ENCODE peak calls at places on chromosomes 7 and 10, in five cellular contexts. Z, C, H, W and V are unnamed samples. For H3K27me3, the result is how much of the 10 kb centered on the place peaks cover.

GRCh38 chr10:23203369-23204325 is 11.5 kb downstream of the PTF1A start:
- DNase-seq in Z (no peak), C (no peak), H (no peak), W (no peak), V (no peak)

GRCh38 chr7:108335264-108335918 is 120.8 kb downstream of the NRCAM start:
- DNase-seq in Z (peak), C (no peak), H (peak), W (no peak), V (peak)

GRCh38 chr7:135713836-135714470 is 14.0 kb downstream of the SLC13A4 start:
- DNase-seq in Z (no peak), C (no peak), H (no peak), W (no peak), V (no peak)

GRCh38 chr7:77631820-77632219 is 64.4 kb upstream of the RSBN1L start:
- DNase-seq in Z (no peak), C (no peak), H (no peak), W (no peak), V (no peak)

GRCh38 chr10:90813592-90814365 is 44.1 kb downstream of the HTR7 start:
- DNase-seq in Z (peak), C (no peak), H (no peak), W (no peak), V (no peak)

GRCh38 chr7:93298671-93299070 is 66.5 kb downstream of the VPS50 start:
- DNase-seq in Z (peak), C (no peak), H (no peak), W (no peak), V (peak)

GRCh38 chr7:25893436-25893835 is 258.6 kb upstream of the NFE2L3 start:
- DNase-seq in Z (no peak), C (no peak), H (no peak), W (no peak), V (no peak)

GRCh38 chr7:12403287-12404181 is at the start of gene VWDE:
- DNase-seq in Z (peak), C (no peak), H (peak), W (peak), V (no peak)

GRCh38 chr10:98131615-98132014 is 2.8 kb upstream of the R3HCC1L start:
- DNase-seq in Z (no peak), C (no peak), H (no peak), W (no peak), V (no peak)

GRCh38 chr7:7122701-7123281 is 59.6 kb upstream of the C1GALT1 start:
- DNase-seq in Z (peak), C (no peak), H (no peak), W (no peak), V (peak)

GRCh38 chr7:152615052-152615741 is 60.7 kb downstream of the XRCC2 start:
- DNase-seq in Z (no peak), C (no peak), H (no peak), W (no peak), V (no peak)

GRCh38 chr10:79331226-79331625 is 16.0 kb upstream of the PPIF start:
- DNase-seq in Z (no peak), C (no peak), H (no peak), W (no peak), V (no peak)

GRCh38 chr7:141452911-141453310 is 98.3 kb upstream of the AGK start:
- DNase-seq in Z (no peak), C (no peak), H (no peak), W (no peak), V (no peak)

GRCh38 chr10:29734980-29735627 is 100.3 kb upstream of the SVIL start:
- DNase-seq in Z (peak), C (no peak), H (peak), W (peak), V (peak)

GRCh38 chr10:68367121-68367520 is 34.4 kb upstream of the PBLD start:
- DNase-seq in Z (no peak), C (no peak), H (no peak), W (no peak), V (no peak)

GRCh38 chr10:77680811-77681210 is 43.2 kb upstream of the KCNMA1 start:
- DNase-seq in Z (no peak), C (no peak), H (no peak), W (no peak), V (no peak)

GRCh38 chr10:48456361-48456804 is 148.5 kb downstream of the ARHGAP22 start:
- DNase-seq in Z (no peak), C (no peak), H (peak), W (peak), V (no peak)

GRCh38 chr7:84302949-84303348 is 108.4 kb upstream of the SEMA3A start:
- DNase-seq in Z (peak), C (no peak), H (no peak), W (no peak), V (no peak)

GRCh38 chr7:151699147-151699546 is 177.8 kb downstream of the PRKAG2 start:
- DNase-seq in Z (peak), C (no peak), H (no peak), W (no peak), V (peak)

GRCh38 chr10:78959901-78960300 is 108.9 kb upstream of the ZMIZ1 start:
- DNase-seq in Z (peak), C (no peak), H (no peak), W (no peak), V (no peak)

GRCh38 chr7:32461484-32461883 is 28.7 kb downstream of the LSM5 start:
- DNase-seq in Z (no peak), C (no peak), H (no peak), W (no peak), V (no peak)

GRCh38 chr10:15320522-15321203 is 50.4 kb downstream of the FAM171A1 start:
- DNase-seq in Z (peak), C (no peak), H (no peak), W (no peak), V (no peak)

GRCh38 chr7:20906791-20907190 is 120.1 kb upstream of the SP8 start:
- DNase-seq in Z (no peak), C (no peak), H (no peak), W (no peak), V (no peak)

GRCh38 chr7:881441-882234 is 5.3 kb downstream of the GET4 start:
- DNase-seq in Z (no peak), C (no peak), H (peak), W (no peak), V (no peak)

GRCh38 chr7:31027161-31027965 is 24.7 kb upstream of the ADCYAP1R1 start:
- DNase-seq in Z (peak), C (no peak), H (no peak), W (peak), V (no peak)

GRCh38 chr10:124058346-124059003 is 34.9 kb downstream of the CHST15 start:
- DNase-seq in Z (no peak), C (no peak), H (peak), W (no peak), V (no peak)

GRCh38 chr10:131822013-131822693 is 78.7 kb upstream of the PPP2R2D start:
- DNase-seq in Z (no peak), C (no peak), H (peak), W (no peak), V (no peak)

GRCh38 chr10:21526184-21526951 is 886 bp upstream of the SKIDA1 start:
- DNase-seq in Z (peak), C (no peak), H (peak), W (peak), V (peak)

GRCh38 chr10:13115832-13116793 is 16.1 kb downstream of the OPTN start:
- DNase-seq in Z (no peak), C (no peak), H (no peak), W (no peak), V (no peak)

GRCh38 chr7:83060218-83060617 is 102.5 kb downstream of the PCLO start:
- DNase-seq in Z (no peak), C (no peak), H (no peak), W (no peak), V (no peak)

GRCh38 chr10:100516847-100517246 is 2.8 kb downstream of the SEC31B start:
- DNase-seq in Z (no peak), C (no peak), H (no peak), W (peak), V (no peak)

GRCh38 chr10:43958071-43958432 is 309.4 kb upstream of the ZNF32 start:
- DNase-seq in Z (no peak), C (no peak), H (no peak), W (no peak), V (no peak)

GRCh38 chr7:19242246-19242645 is 97.0 kb upstream of the FERD3L start:
- DNase-seq in Z (no peak), C (no peak), H (no peak), W (no peak), V (no peak)

GRCh38 chr10:113961261-113961938 is 82.3 kb upstream of the ADRB1 start:
- DNase-seq in Z (no peak), C (peak), H (no peak), W (no peak), V (no peak)

GRCh38 chr7:53768191-53768590 is 732.8 kb downstream of the POM121L12 start:
- DNase-seq in Z (no peak), C (no peak), H (no peak), W (no peak), V (no peak)

GRCh38 chr7:148503900-148504487 is 86.6 kb upstream of the C7orf33 start:
- DNase-seq in Z (peak), C (no peak), H (no peak), W (no peak), V (no peak)

GRCh38 chr10:3482200-3482993 is 302.6 kb downstream of the KLF6 start:
- DNase-seq in Z (peak), C (peak), H (no peak), W (no peak), V (peak)

GRCh38 chr7:4716946-4717694 is 35.0 kb downstream of the FOXK1 start:
- DNase-seq in Z (no peak), C (no peak), H (no peak), W (no peak), V (no peak)

GRCh38 chr10:63313066-63313465 is 152.7 kb downstream of the JMJD1C start:
- DNase-seq in Z (no peak), C (no peak), H (no peak), W (no peak), V (no peak)
- H3K27ac ChIP-seq in Z (no peak), C (no peak), H (no peak), W (no peak), V (no peak)

GRCh38 chr10:121326905-121327304 is 271.3 kb downstream of the FGFR2 start:
- DNase-seq in Z (no peak), C (no peak), H (no peak), W (no peak), V (no peak)
- H3K27me3 ChIP-seq in Z (under half), C (under half), H (under half), W (under half), V (under half)

DNA sequence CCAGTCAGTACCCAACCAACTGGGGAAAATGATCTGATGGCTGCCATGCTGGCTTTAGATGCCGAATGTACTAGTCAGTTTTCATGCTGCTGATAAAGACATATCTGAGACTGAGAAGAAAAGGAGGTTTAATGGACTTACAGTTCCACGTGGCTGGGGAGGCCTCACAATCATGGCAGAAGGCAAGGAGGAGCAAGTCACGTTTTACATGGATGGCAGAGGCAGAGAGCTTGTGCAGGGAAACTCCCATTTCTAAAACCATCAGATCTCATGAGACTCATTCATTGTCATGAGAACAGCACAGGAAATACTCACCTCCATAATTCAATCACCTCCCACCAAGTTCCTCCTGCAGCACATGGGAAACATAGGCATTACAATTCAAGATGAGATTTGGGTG is 508.9 kb upstream of the NRP1 start:
- DNase-seq in Z (no peak), C (no peak), H (no peak), W (no peak), V (no peak)
- H3K27ac ChIP-seq in Z (no peak), C (no peak), H (no peak), W (no peak), V (no peak)

GRCh38 chr7:43195768-43196167 is 83.3 kb downstream of the HECW1 start:
- DNase-seq in Z (no peak), C (no peak), H (no peak), W (no peak), V (no peak)
- H3K27me3 ChIP-seq in Z (under half), C (under half), H (under half), W (under half), V (under half)

DNA sequence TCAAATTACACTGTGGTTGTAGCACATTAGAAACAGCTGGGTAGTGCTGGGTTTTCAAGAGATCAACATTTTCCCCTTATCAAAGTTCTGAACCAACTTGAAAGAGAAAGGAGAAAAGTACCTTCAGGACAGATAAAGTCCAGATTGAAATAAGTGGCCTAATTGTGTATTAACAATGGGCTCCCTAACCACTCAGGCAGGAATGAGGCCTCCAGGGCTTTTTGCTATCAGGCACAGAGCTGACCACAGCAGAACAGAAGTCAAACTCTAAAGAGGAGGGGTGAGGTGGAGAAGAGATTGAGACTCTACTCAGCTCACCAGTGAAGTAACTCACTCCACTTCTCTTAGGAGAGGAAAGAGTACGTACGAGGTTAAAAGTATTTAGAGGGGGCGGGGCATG is 394.1 kb upstream of the PHF14 start:
- DNase-seq in Z (no peak), C (no peak), H (no peak), W (no peak), V (no peak)
- H3K27ac ChIP-seq in Z (no peak), C (no peak), H (no peak), W (no peak), V (no peak)

GRCh38 chr7:128206747-128207500 is 34.2 kb upstream of the LEP start:
- DNase-seq in Z (no peak), C (no peak), H (peak), W (no peak), V (no peak)

GRCh38 chr7:128203710-128204214 is 37.3 kb upstream of the LEP start:
- DNase-seq in Z (no peak), C (no peak), H (no peak), W (peak), V (no peak)

GRCh38 chr7:128204455-128204854 is 36.6 kb upstream of the LEP start:
- DNase-seq in Z (no peak), C (no peak), H (no peak), W (peak), V (no peak)

GRCh38 chr7:128206017-128206746 is 34.9 kb upstream of the LEP start:
- DNase-seq in Z (no peak), C (no peak), H (peak), W (peak), V (no peak)

GRCh38 chr7:128205068-128205467 is 36.0 kb upstream of the LEP start:
- DNase-seq in Z (no peak), C (no peak), H (no peak), W (peak), V (no peak)
- H3K27me3 ChIP-seq in Z (half or more), C (under half), H (under half), W (under half), V (half or more)

GRCh38 chr7:2728309-2729042 is 40.5 kb downstream of the AMZ1 start:
- DNase-seq in Z (no peak), C (no peak), H (peak), W (no peak), V (no peak)

GRCh38 chr7:2729043-2729892 is 41.3 kb downstream of the AMZ1 start:
- DNase-seq in Z (peak), C (no peak), H (peak), W (no peak), V (no peak)

GRCh38 chr7:2725178-2726105 is 37.4 kb downstream of the AMZ1 start:
- DNase-seq in Z (no peak), C (no peak), H (peak), W (no peak), V (no peak)

GRCh38 chr7:2724453-2725177 is 36.6 kb downstream of the AMZ1 start:
- DNase-seq in Z (no peak), C (no peak), H (peak), W (no peak), V (no peak)

GRCh38 chr7:2726316-2727018 is 38.5 kb downstream of the AMZ1 start:
- DNase-seq in Z (no peak), C (no peak), H (peak), W (no peak), V (no peak)
- H3K27ac ChIP-seq in Z (no peak), C (no peak), H (no peak), W (no peak), V (no peak)

GRCh38 chr10:118971187-118971586 is 58.3 kb upstream of the NANOS1 start:
- DNase-seq in Z (no peak), C (no peak), H (no peak), W (no peak), V (no peak)
- H3K27me3 ChIP-seq in Z (under half), C (under half), H (under half), W (under half), V (under half)

DNA sequence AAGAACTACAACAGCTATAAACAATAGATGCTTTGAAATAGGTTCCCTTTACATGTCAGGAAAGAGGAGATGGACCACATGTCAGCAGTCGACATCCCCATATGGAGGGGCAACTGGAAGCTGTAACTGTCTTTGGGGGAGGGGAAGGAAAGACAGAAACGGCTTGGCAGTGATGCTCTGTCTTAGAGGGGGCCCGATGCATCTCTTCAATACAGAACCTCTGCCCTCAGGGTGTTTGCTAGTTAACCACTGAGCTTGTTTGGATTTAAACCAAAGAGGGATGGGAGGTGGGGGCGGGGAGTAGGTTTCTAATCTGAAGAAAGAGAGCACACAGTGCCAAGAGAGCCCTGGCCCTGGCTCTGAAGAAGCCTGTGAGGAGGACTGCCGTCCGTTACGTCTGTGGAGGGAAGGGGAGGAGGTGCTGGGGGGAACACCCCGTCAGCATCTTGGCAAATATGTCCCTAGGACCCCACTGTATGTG is 55.2 kb downstream of the CPVL start:
- DNase-seq in Z (no peak), C (no peak), H (no peak), W (no peak), V (no peak)
- H3K27ac ChIP-seq in Z (no peak), C (no peak), H (no peak), W (no peak), V (no peak)

DNA sequence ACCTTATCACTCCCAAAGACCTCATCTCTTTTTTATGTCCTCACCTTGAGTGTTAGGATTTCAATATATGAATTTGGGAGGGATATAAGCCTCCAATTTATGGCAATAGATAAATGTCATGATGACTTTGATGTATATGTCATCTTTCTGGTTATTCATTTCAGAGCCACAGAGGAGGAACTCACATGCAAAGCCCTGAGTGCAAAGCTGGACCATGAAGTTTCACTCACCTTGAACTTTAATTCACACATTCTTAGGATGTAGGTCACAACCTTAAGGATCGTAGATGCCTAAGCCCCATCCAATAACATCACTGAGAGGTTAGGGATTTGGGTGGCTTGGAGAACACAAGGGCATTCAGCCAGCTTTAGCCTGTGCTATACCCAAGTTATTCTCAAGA is 81.9 kb upstream of the ZPBP start:
- DNase-seq in Z (no peak), C (no peak), H (no peak), W (no peak), V (no peak)
- H3K27me3 ChIP-seq in Z (under half), C (under half), H (under half), W (under half), V (under half)